ENCODE peak calls at places on chromosome 22, in ten cellular contexts. H is T follicular helper cell; L is OCI-LY7; M is fibroblast of pulmonary artery; D is iPS DF 19.7; G is activated CD4-positive, CD25-positive, alpha-beta regulatory T cell; T is ELR; N is psoas muscle; Q is NCI-H2029; U is kidney. E is an unnamed sample.

GRCh38 chr22:27198518-27199035 is 541.2 kb downstream of the MIAT start:
- DNase-seq in H (no peak), L (no peak), M (no peak), D (no peak), G (no peak), T (no peak), N (no peak), Q (no peak), U (no peak), E (no peak)

GRCh38 chr22:16972311-16972710 is 35.7 kb downstream of the GAB4 start:
- DNase-seq in H (no peak), L (no peak), M (no peak), D (no peak), G (no peak), T (no peak), N (no peak), Q (no peak), U (no peak), E (no peak)

GRCh38 chr22:48567213-48567975 is 1260.3 kb downstream of the BRD1 start:
- DNase-seq in H (no peak), L (no peak), M (no peak), D (no peak), G (no peak), T (no peak), N (no peak), Q (no peak), U (peak; percentile 67), E (no peak)

GRCh38 chr22:31604746-31605705 is 57.0 kb downstream of the PISD start:
- DNase-seq in H (no peak), L (no peak), M (no peak), D (no peak), G (no peak), T (no peak), N (no peak), Q (no peak), U (peak; percentile 51), E (no peak)

GRCh38 chr22:48404801-48405447 is 1422.7 kb downstream of the BRD1 start:
- DNase-seq in H (no peak), L (no peak), M (no peak), D (no peak), G (no peak), T (no peak), N (no peak), Q (no peak), U (no peak), E (no peak)

GRCh38 chr22:39292561-39293074 is 26.8 kb downstream of the RPL3 start:
- DNase-seq in H (no peak), L (no peak), M (peak; percentile 97), D (no peak), G (no peak), T (peak; percentile 90), N (peak; percentile 91), Q (peak; percentile 83), U (peak; percentile 97), E (no peak)

GRCh38 chr22:17832665-17833064 is 58.4 kb upstream of the BID start:
- DNase-seq in H (no peak), L (no peak), M (no peak), D (no peak), G (no peak), T (no peak), N (no peak), Q (no peak), U (no peak), E (no peak)

GRCh38 chr22:21686193-21686608 is 20.4 kb downstream of the PPIL2 start:
- DNase-seq in H (no peak), L (no peak), M (no peak), D (no peak), G (no peak), T (no peak), N (no peak), Q (no peak), U (no peak), E (no peak)

GRCh38 chr22:29202231-29203192 is 3.2 kb upstream of the EMID1 start:
- DNase-seq in H (no peak), L (peak; percentile 70), M (peak; percentile 62), D (peak; percentile 35), G (no peak), T (peak; percentile 39), N (peak; percentile 56), Q (peak; percentile 41), U (peak; percentile 91), E (peak; percentile 50)

GRCh38 chr22:36761553-36762240 is 14.2 kb downstream of the IFT27 start:
- DNase-seq in H (no peak), L (no peak), M (no peak), D (no peak), G (no peak), T (no peak), N (no peak), Q (no peak), U (peak; percentile 38), E (no peak)

GRCh38 chr22:37983860-37984791 is at the start of gene SOX10:
- DNase-seq in H (no peak), L (no peak), M (no peak), D (no peak), G (no peak), T (no peak), N (no peak), Q (no peak), U (no peak), E (no peak)

GRCh38 chr22:36457688-36458450 is 23.6 kb downstream of the TXN2 start:
- DNase-seq in H (no peak), L (no peak), M (peak; percentile 32), D (no peak), G (no peak), T (no peak), N (peak; percentile 55), Q (no peak), U (peak; percentile 94), E (no peak)

GRCh38 chr22:38923463-38924196 is 33.8 kb upstream of the APOBEC3A start:
- DNase-seq in H (no peak), L (no peak), M (peak; percentile 69), D (no peak), G (no peak), T (peak; percentile 85), N (peak; percentile 73), Q (peak; percentile 97), U (peak; percentile 92), E (no peak)

GRCh38 chr22:42408815-42409529 is 23.2 kb downstream of the NFAM1 start:
- DNase-seq in H (no peak), L (no peak), M (no peak), D (no peak), G (no peak), T (no peak), N (no peak), Q (no peak), U (no peak), E (no peak)